ENCODE peak calls at places on chromosomes 3 and 15, in five cellular contexts. U, L, G, K and A are unnamed samples.

GRCh38 chr3:44914936-44915335 is 40.5 kb downstream of the TGM4 start:
- DNase-seq in U (no peak), L (no peak), G (no peak), K (no peak), A (no peak)

GRCh38 chr3:8445861-8446260 is 55.8 kb upstream of the LMCD1 start:
- DNase-seq in U (peak; percentile 82), L (no peak), G (no peak), K (peak; percentile 97), A (no peak)

GRCh38 chr15:77144492-77145070 is 73.7 kb upstream of the TSPAN3 start:
- DNase-seq in U (peak; percentile 92), L (no peak), G (no peak), K (peak; percentile 97), A (no peak)

GRCh38 chr15:30924353-30924752 is 20.6 kb downstream of the FAN1 start:
- DNase-seq in U (peak; percentile 61), L (no peak), G (no peak), K (peak; percentile 73), A (no peak)

GRCh38 chr15:81977464-81977863 is 68.4 kb downstream of the MEX3B start:
- DNase-seq in U (no peak), L (no peak), G (no peak), K (no peak), A (no peak)

GRCh38 chr15:87682527-87682926 is 574.0 kb downstream of the NTRK3 start:
- DNase-seq in U (no peak), L (no peak), G (no peak), K (no peak), A (no peak)

GRCh38 chr15:48794697-48795134 is 16.2 kb downstream of the CEP152 start:
- DNase-seq in U (no peak), L (no peak), G (no peak), K (peak; percentile 17), A (no peak)

GRCh38 chr15:66940368-66940767 is 125.0 kb upstream of the SMAD3 start:
- DNase-seq in U (peak; percentile 56), L (no peak), G (no peak), K (peak; percentile 62), A (no peak)

GRCh38 chr15:77440378-77440999 is 19.8 kb downstream of the HMG20A start:
- DNase-seq in U (peak; percentile 92), L (no peak), G (no peak), K (peak; percentile 70), A (no peak)

GRCh38 chr3:72238341-72238740 is 453.4 kb upstream of the PROK2 start:
- DNase-seq in U (no peak), L (no peak), G (no peak), K (no peak), A (no peak)

GRCh38 chr15:60788514-60789091 is 309.7 kb upstream of the ICE2 start:
- DNase-seq in U (no peak), L (no peak), G (no peak), K (no peak), A (no peak)

GRCh38 chr15:55659481-55659880 is 71.3 kb upstream of the PYGO1 start:
- DNase-seq in U (no peak), L (no peak), G (no peak), K (no peak), A (no peak)
- H4K8ac ChIP-seq in U (no peak overlapping the region), L (no peak overlapping the region), G (no peak overlapping the region), K (no peak overlapping the region), A (no peak overlapping the region)

GRCh38 chr3:119257111-119257510 is 16.4 kb upstream of the B4GALT4 start:
- DNase-seq in U (no peak), L (no peak), G (no peak), K (no peak), A (no peak)
- H4K8ac ChIP-seq in U (no peak overlapping the region), L (no peak overlapping the region), G (no peak overlapping the region), K (no peak overlapping the region), A (no peak overlapping the region)

GRCh38 chr3:73623316-73623715 is 1.4 kb downstream of the PDZRN3 start:
- DNase-seq in U (peak; percentile 36), L (no peak), G (no peak), K (peak; percentile 28), A (no peak)

GRCh38 chr3:73624363-73625123 is at the start of gene PDZRN3:
- DNase-seq in U (peak; percentile 83), L (peak; percentile 69), G (peak; percentile 34), K (peak; percentile 82), A (peak; percentile 74)

GRCh38 chr3:73622135-73622534 is 2.6 kb downstream of the PDZRN3 start:
- DNase-seq in U (peak; percentile 67), L (no peak), G (no peak), K (peak; percentile 47), A (peak; percentile 31)

GRCh38 chr3:73623996-73624362 is 762 bp downstream of the PDZRN3 start:
- DNase-seq in U (peak; percentile 84), L (no peak), G (peak; percentile 57), K (peak; percentile 85), A (peak; percentile 67)

DNA sequence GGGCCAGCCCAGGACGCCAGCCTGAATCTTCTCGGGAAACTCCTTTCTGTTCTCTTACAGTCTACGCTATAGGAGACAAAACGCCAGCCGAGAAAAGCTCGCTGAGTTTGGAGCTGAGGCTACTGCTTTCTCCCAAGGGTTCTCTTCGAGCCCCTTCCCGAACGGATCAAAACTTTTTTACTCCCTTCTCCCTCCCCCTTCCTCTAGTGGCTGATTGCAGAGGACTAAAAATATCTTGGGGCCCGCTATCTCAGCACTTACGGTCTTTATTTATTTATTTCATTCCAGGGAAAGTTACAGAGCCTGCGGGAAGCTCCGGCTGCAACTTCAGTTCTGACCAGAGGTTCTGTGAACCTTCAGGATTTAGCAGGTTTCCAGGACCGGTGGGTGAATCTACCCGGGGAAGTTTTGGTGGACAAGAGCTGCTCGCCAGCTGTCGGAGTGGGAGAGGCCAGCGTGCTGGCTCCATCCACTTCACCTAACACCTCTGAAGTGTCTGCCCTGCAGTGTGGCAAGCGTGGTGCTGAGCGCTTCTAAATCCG is 454 bp upstream of the PDZRN3 start:
- DNase-seq in U (peak; percentile 81), L (peak; percentile 45), G (peak; percentile 9), K (peak; percentile 72), A (peak; percentile 36)
- H4K8ac ChIP-seq in U (peak overlapping the region; percentile 19), L (no peak overlapping the region), G (no peak overlapping the region), K (peak overlapping the region; percentile 75), A (no peak overlapping the region)

GRCh38 chr15:55198706-55199105 is 2.0 kb upstream of the RSL24D1 start:
- DNase-seq in U (no peak), L (no peak), G (no peak), K (no peak), A (no peak)

GRCh38 chr15:55197362-55197705 is 593 bp upstream of the RSL24D1 start:
- DNase-seq in U (no peak), L (no peak), G (no peak), K (no peak), A (no peak)

GRCh38 chr15:55196011-55196410 is 730 bp downstream of the RSL24D1 start:
- DNase-seq in U (peak; percentile 23), L (no peak), G (no peak), K (peak; percentile 4), A (no peak)

GRCh38 chr15:55197719-55198118 is 978 bp upstream of the RSL24D1 start:
- DNase-seq in U (no peak), L (no peak), G (no peak), K (no peak), A (no peak)

DNA sequence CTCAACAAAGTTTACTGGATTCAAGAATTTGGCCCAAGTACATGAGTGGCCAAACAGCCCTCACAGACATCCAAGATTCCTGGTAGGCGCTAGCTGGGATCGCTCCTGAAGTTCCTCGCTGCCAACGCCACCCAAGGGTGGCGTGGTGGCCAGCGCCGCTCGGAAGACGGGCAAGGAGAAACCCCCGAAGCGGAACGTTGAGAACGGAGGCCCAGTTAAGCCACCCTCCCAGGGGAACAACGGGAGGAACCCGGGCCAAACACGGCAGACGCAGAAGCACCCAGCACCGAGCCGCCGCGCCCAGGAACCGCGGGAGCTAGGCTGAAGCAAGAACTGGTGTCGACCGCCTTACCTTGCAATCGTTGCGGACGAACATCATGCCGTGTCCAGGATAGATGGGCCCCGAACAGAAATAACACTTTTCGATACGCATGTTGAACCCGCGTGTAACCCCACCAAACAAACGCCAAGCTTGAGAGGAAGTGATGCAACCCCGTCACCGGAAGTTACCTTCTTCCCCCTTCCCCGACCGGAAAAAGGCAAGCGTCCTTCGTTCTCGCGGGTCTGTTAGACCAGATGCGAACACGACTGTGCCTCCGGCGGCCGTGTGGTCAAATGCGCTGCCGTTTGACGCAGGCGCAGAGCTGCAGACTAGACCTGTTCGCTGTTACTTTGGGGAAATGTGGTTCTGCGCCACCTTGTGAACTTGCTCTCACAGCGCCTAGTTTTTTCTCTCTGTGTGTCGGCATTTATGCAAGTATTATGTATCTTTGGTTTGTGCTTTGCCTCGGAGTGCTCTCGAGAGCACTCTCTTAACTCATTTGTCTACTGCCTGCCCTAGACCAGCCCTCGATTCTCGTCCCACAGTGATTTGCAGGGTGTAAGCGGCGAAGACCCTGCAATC is at the start of gene RSL24D1:
- DNase-seq in U (peak; percentile 99), L (peak; percentile 89), G (peak; percentile 97), K (peak; percentile 99), A (peak; percentile 98)
- H4K8ac ChIP-seq in U (peak within 1 kb of the TSS; percentile 96), L (no peak within 1 kb of the TSS), G (peak within 1 kb of the TSS; percentile 100), K (peak within 1 kb of the TSS; percentile 97), A (no peak within 1 kb of the TSS)

DNA sequence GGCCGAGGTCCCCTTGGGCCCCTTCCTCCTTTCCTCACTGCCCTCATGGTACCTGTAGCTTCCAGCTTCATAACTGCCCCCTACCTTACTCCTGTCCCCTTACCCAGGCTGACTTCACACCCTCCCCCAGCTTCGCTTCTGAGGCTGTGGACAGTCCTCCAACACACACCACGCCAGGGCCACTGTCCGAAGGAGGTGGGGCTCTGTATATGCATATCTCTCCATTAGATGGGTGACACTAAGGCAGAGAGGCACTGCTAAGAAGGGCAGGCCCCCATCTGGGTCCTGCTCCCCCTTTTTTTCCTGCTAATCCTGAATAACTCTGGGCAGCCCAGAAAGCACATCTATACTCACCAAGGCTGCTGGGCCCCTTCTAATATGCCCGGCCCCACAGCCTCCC is 1.0 kb upstream of the COL7A1 start:
- DNase-seq in U (no peak), L (no peak), G (no peak), K (no peak), A (no peak)
- H4K8ac ChIP-seq in U (peak overlapping the region; percentile 33), L (no peak overlapping the region), G (peak overlapping the region; percentile 3), K (peak overlapping the region; percentile 90), A (no peak overlapping the region)

GRCh38 chr3:149363053-149363452 is 14.4 kb downstream of the TM4SF1 start:
- DNase-seq in U (peak; percentile 83), L (no peak), G (no peak), K (peak; percentile 86), A (no peak)
- H4K8ac ChIP-seq in U (no peak overlapping the region), L (no peak overlapping the region), G (no peak overlapping the region), K (no peak overlapping the region), A (no peak overlapping the region)